ENCODE peak calls at places on chromosome 11, in five cellular contexts. D is natural killer cell; V is stimulated activated effector memory CD8-positive, alpha-beta T cell treated with anti-CD3 and anti-CD28 coated beads, Interleukin-12 subunit alpha, Interleukin-12 subunit beta, amount 100 ng/mL, for 72 hours; O is WTC11; M is effector memory CD8-positive, alpha-beta T cell. F is an unnamed sample.
A peak's percentile ranks its signal among the peaks of the same experiment; 100 is the strongest.

GRCh38 chr11:126426126-126426525 is 70.6 kb downstream of the ST3GAL4 start:
- ATAC-seq in M (no peak), O (no peak), V (no peak), D (no peak), F (no peak)

GRCh38 chr11:9072790-9073189 is 18.6 kb downstream of the SCUBE2 start:
- ATAC-seq in D (no peak), M (no peak), O (no peak), V (no peak), F (no peak)

GRCh38 chr11:19903620-19904069 is 191.0 kb downstream of the NAV2 start:
- ATAC-seq in D (no peak), V (peak; percentile 59), M (no peak), O (peak; percentile 83), F (peak; percentile 47)

GRCh38 chr11:47180006-47180787 is 3.5 kb upstream of the ARFGAP2 start:
- ATAC-seq in D (no peak), V (no peak), O (no peak), M (no peak), F (no peak)

GRCh38 chr11:22536036-22536435 is 89.6 kb downstream of the FANCF start:
- ATAC-seq in O (no peak), D (no peak), V (no peak), M (no peak), F (no peak)

GRCh38 chr11:86508604-86509471 is 134.2 kb downstream of the CCDC81 start:
- ATAC-seq in M (no peak), O (no peak), D (no peak), V (no peak), F (no peak)

GRCh38 chr11:67468509-67468834 is 579 bp downstream of the TMEM134 start:
- ATAC-seq in M (no peak), O (peak; percentile 1), D (no peak), V (peak; percentile 0), F (peak; percentile 1)

GRCh38 chr11:19849947-19850593 is 137.4 kb downstream of the NAV2 start:
- ATAC-seq in V (no peak), O (no peak), D (no peak), M (no peak), F (no peak)

GRCh38 chr11:93532285-93532789 is 10.9 kb downstream of the SMCO4 start:
- ATAC-seq in V (peak; percentile 86), D (no peak), O (no peak), M (peak; percentile 57), F (no peak)

GRCh38 chr11:47504910-47505309 is 48.0 kb downstream of the CELF1 start:
- ATAC-seq in V (peak; percentile 79), D (no peak), M (no peak), O (no peak), F (no peak)

GRCh38 chr11:113514856-113515255 is 39.7 kb upstream of the DRD2 start:
- ATAC-seq in D (no peak), M (no peak), V (no peak), O (no peak), F (no peak)